ENCODE peak calls at places on chromosome 16, in nine cellular contexts. E is SK-N-SH, D is cardiac muscle cell, F is thyroid gland, A is tibial nerve, R is aorta, J is ascending aorta, O is AG04450, L is endodermal cell. S is an unnamed sample. For H3K9me3, the result is how much of the 10 kb centered on the place peaks cover.

GRCh38 chr16:70428178-70428998 is 10.5 kb downstream of the ST3GAL2 start:
- DNase-seq in E (peak), D (peak), F (peak), A (peak), R (peak), J (peak), O (peak), L (peak), S (peak)

GRCh38 chr16:30070490-30070889 is 4.9 kb downstream of the ALDOA start:
- DNase-seq in E (no peak), D (no peak), F (no peak), A (no peak), R (no peak), J (no peak), O (no peak), L (no peak), S (no peak)

GRCh38 chr16:56121156-56121500 is 70.2 kb upstream of the GNAO1 start:
- DNase-seq in E (no peak), D (no peak), F (no peak), A (no peak), R (no peak), J (no peak), O (no peak), L (no peak), S (no peak)

GRCh38 chr16:80009971-80010659 is 409.6 kb upstream of the MAF start:
- DNase-seq in E (no peak), D (no peak), F (no peak), A (no peak), R (no peak), J (no peak), O (no peak), L (no peak), S (no peak)

GRCh38 chr16:50666658-50667496 is 14.2 kb downstream of the SNX20 start:
- DNase-seq in E (no peak), D (no peak), F (no peak), A (no peak), R (no peak), J (no peak), O (no peak), L (peak), S (no peak)

GRCh38 chr16:50244140-50244503 is 22.2 kb upstream of the ADCY7 start:
- DNase-seq in E (no peak), D (no peak), F (no peak), A (no peak), R (no peak), J (no peak), O (no peak), L (no peak), S (no peak)

GRCh38 chr16:10684541-10685151 is 10.1 kb downstream of the TEKT5 start:
- DNase-seq in E (no peak), D (no peak), F (no peak), A (no peak), R (no peak), J (no peak), O (no peak), L (no peak), S (no peak)

GRCh38 chr16:239948-240277 is 5.3 kb downstream of the FAM234A start:
- DNase-seq in E (no peak), D (peak), F (no peak), A (no peak), R (no peak), J (no peak), O (no peak), L (no peak), S (no peak)

GRCh38 chr16:12600116-12600515 is 203.6 kb downstream of the CPPED1 start:
- DNase-seq in E (no peak), D (no peak), F (no peak), A (no peak), R (no peak), J (no peak), O (no peak), L (peak), S (no peak)

GRCh38 chr16:83878838-83879237 is 20.1 kb upstream of the MLYCD start:
- DNase-seq in E (peak), D (peak), F (no peak), A (no peak), R (no peak), J (no peak), O (peak), L (no peak), S (no peak)

GRCh38 chr16:69077251-69077650 is 28.2 kb upstream of the HAS3 start:
- DNase-seq in E (no peak), D (no peak), F (peak), A (no peak), R (no peak), J (no peak), O (no peak), L (no peak), S (no peak)

GRCh38 chr16:70380919-70381603 is 34.4 kb downstream of the DDX19A start:
- DNase-seq in E (peak), D (peak), F (peak), A (peak), R (peak), J (peak), O (peak), L (peak), S (peak)

GRCh38 chr16:88747588-88748301 is 37.3 kb downstream of the PIEZO1 start:
- DNase-seq in E (no peak), D (peak), F (no peak), A (no peak), R (no peak), J (no peak), O (no peak), L (peak), S (no peak)

GRCh38 chr16:77974883-77975282 is 47.5 kb upstream of the CLEC3A start:
- DNase-seq in E (no peak), D (no peak), F (no peak), A (no peak), R (no peak), J (no peak), O (no peak), L (peak), S (no peak)

GRCh38 chr16:31273676-31274075 is 13.9 kb downstream of the ITGAM start:
- DNase-seq in E (no peak), D (no peak), F (no peak), A (no peak), R (no peak), J (no peak), O (no peak), L (no peak), S (no peak)

GRCh38 chr16:59543641-59544040 is 809.5 kb upstream of the GOT2 start:
- DNase-seq in E (no peak), D (no peak), F (no peak), A (no peak), R (no peak), J (no peak), O (peak), L (no peak), S (no peak)

GRCh38 chr16:4364196-4365013 is 7.2 kb upstream of the VASN start:
- DNase-seq in E (no peak), D (no peak), F (no peak), A (no peak), R (peak), J (no peak), O (no peak), L (no peak), S (no peak)

GRCh38 chr16:56190903-56191806 is at the start of gene GNAO1:
- DNase-seq in E (peak), D (peak), F (peak), A (peak), R (peak), J (no peak), O (no peak), L (peak), S (peak)

GRCh38 chr16:84785843-84786538 is 33.8 kb upstream of the CRISPLD2 start:
- DNase-seq in E (peak), D (peak), F (peak), A (no peak), R (peak), J (no peak), O (no peak), L (no peak), S (no peak)

GRCh38 chr16:871562-872330 is 71.2 kb upstream of the GNG13 start:
- DNase-seq in E (no peak), D (no peak), F (no peak), A (no peak), R (peak), J (no peak), O (no peak), L (no peak), S (peak)

GRCh38 chr16:72068930-72069329 is 5.9 kb downstream of the HPR start:
- DNase-seq in E (no peak), D (no peak), F (no peak), A (no peak), R (no peak), J (no peak), O (no peak), L (no peak), S (no peak)

GRCh38 chr16:87407511-87408112 is 15.5 kb downstream of the MAP1LC3B start:
- DNase-seq in E (no peak), D (no peak), F (peak), A (no peak), R (no peak), J (no peak), O (no peak), L (peak), S (peak)

GRCh38 chr16:72783716-72784320 is 264.1 kb downstream of the ZFHX3 start:
- DNase-seq in E (no peak), D (peak), F (no peak), A (no peak), R (no peak), J (no peak), O (no peak), L (no peak), S (no peak)

GRCh38 chr16:31348578-31348977 is 6.4 kb upstream of the ITGAX start:
- DNase-seq in E (no peak), D (no peak), F (no peak), A (no peak), R (peak), J (no peak), O (no peak), L (no peak), S (no peak)

GRCh38 chr16:88285514-88285822 is 97.3 kb upstream of the ZNF469 start:
- DNase-seq in E (no peak), D (no peak), F (no peak), A (no peak), R (peak), J (no peak), O (no peak), L (no peak), S (no peak)

GRCh38 chr16:87297918-87298631 is 19.1 kb downstream of the C16orf95 start:
- DNase-seq in E (peak), D (peak), F (peak), A (no peak), R (no peak), J (no peak), O (no peak), L (peak), S (no peak)

GRCh38 chr16:14002416-14002815 is 68.7 kb upstream of the MRTFB start:
- DNase-seq in E (no peak), D (no peak), F (no peak), A (no peak), R (no peak), J (no peak), O (no peak), L (no peak), S (no peak)

GRCh38 chr16:17224859-17225258 is 245.9 kb downstream of the XYLT1 start:
- DNase-seq in E (no peak), D (peak), F (peak), A (peak), R (peak), J (peak), O (peak), L (no peak), S (peak)

GRCh38 chr16:50096791-50097190 is 31.0 kb downstream of the HEATR3 start:
- DNase-seq in E (peak), D (peak), F (no peak), A (no peak), R (no peak), J (no peak), O (peak), L (no peak), S (no peak)

GRCh38 chr16:54027126-54027922 is 259.3 kb downstream of the IRX3 start:
- DNase-seq in E (peak), D (peak), F (no peak), A (no peak), R (no peak), J (no peak), O (peak), L (no peak), S (no peak)

GRCh38 chr16:31860508-31860907 is 13.1 kb upstream of the ZNF267 start:
- DNase-seq in E (no peak), D (no peak), F (no peak), A (no peak), R (no peak), J (no peak), O (no peak), L (no peak), S (no peak)

GRCh38 chr16:62036101-62036806 is at the start of gene CDH8:
- DNase-seq in E (peak), D (no peak), F (no peak), A (no peak), R (peak), J (no peak), O (no peak), L (peak), S (no peak)

GRCh38 chr16:27242868-27243590 is 25.5 kb downstream of the NSMCE1 start:
- DNase-seq in E (no peak), D (peak), F (peak), A (no peak), R (peak), J (peak), O (peak), L (peak), S (peak)

GRCh38 chr16:27242398-27242797 is 26.2 kb downstream of the NSMCE1 start:
- DNase-seq in E (no peak), D (no peak), F (no peak), A (no peak), R (peak), J (no peak), O (no peak), L (peak), S (no peak)

GRCh38 chr16:27245276-27246231 is 23.0 kb downstream of the NSMCE1 start:
- DNase-seq in E (no peak), D (peak), F (peak), A (no peak), R (peak), J (no peak), O (no peak), L (peak), S (peak)

GRCh38 chr16:27244363-27244755 is 24.2 kb downstream of the NSMCE1 start:
- DNase-seq in E (no peak), D (no peak), F (no peak), A (no peak), R (no peak), J (no peak), O (no peak), L (no peak), S (no peak)

GRCh38 chr16:27243725-27244362 is 24.7 kb downstream of the NSMCE1 start:
- DNase-seq in E (no peak), D (no peak), F (no peak), A (no peak), R (no peak), J (no peak), O (no peak), L (peak), S (no peak)
- H3K4me3 ChIP-seq in E (no peak), D (no peak), F (no peak), A (no peak), R (no peak), J (no peak), O (no peak), L (no peak), S (no peak)

DNA sequence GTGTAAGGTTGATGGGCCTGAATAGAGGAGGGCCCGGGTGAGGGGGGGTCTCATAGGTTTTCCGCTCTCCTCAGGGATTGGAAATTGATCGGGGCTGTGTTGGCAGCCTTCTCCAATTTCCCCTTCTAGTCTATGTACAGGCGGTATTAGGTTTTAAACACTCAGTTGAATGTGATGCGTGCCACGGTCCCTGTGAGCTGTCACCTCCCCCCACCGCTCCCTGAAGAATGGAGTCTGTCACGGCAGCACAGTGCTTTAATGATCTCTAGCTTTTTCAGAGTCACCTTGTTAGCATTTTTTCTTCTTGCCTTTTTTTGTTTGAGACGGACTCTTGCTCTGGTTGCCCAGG is 800 bp downstream of the COX4I1 start:
- DNase-seq in E (no peak), D (no peak), F (no peak), A (no peak), R (no peak), J (no peak), O (no peak), L (no peak), S (no peak)
- H3K9me3 ChIP-seq in E (under half), D (under half), F (under half), A (under half), R (under half), J (under half), O (under half), L (under half), S (under half)

GRCh38 chr16:2715519-2715918 is 4.5 kb downstream of the PRSS27 start:
- DNase-seq in E (no peak), D (peak), F (peak), A (no peak), R (peak), J (no peak), O (no peak), L (peak), S (peak)
- H3K4me3 ChIP-seq in E (no peak), D (no peak), F (no peak), A (no peak), R (no peak), J (no peak), O (peak), L (no peak), S (no peak)

DNA sequence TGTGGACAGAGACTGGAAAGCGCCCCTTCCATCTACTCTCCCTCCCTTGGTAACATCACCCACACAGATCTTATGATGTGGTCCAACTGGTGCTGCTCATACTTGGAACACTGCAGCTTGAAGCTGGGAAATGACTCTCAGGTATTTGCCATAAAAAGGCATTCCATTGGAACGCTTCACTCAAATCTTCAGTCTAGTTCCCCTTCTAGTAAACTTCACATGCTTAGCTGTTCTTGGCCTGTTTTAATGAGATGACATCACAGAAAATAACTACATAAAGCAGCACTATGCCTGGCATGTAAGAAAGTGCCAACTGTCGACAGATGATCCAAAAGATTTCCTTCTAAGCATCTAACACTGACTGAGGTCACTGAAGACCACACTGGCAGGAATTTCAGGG is 9.3 kb downstream of the ZNF263 start:
- DNase-seq in E (no peak), D (no peak), F (no peak), A (no peak), R (no peak), J (no peak), O (no peak), L (no peak), S (no peak)
- H3K9me3 ChIP-seq in E (under half), D (under half), F (under half), A (under half), R (under half), J (half or more), O (half or more), L (half or more), S (half or more)

DNA sequence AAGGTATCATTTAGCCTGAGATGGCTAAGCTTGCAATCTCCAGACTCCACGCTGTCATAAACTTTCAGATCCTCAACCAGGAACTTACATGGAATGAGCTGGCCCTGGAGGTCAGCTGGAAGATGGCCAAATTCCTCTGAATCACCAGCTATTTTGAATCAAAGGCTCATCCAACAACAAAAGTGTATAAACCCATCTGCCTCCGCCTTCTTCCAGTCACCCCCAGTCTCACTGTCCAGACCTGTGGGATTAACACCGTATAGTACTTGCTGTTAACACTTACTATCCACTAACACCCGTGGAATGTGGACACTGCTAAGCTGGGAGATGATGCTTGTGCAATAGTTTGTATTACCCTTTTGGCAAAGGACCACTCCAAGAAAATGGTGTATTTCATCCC is 1.9 kb upstream of the LCMT1 start:
- DNase-seq in E (no peak), D (peak), F (peak), A (no peak), R (peak), J (no peak), O (peak), L (no peak), S (peak)
- H3K4me3 ChIP-seq in E (no peak), D (no peak), F (no peak), A (no peak), R (no peak), J (no peak), O (no peak), L (no peak), S (peak)

DNA sequence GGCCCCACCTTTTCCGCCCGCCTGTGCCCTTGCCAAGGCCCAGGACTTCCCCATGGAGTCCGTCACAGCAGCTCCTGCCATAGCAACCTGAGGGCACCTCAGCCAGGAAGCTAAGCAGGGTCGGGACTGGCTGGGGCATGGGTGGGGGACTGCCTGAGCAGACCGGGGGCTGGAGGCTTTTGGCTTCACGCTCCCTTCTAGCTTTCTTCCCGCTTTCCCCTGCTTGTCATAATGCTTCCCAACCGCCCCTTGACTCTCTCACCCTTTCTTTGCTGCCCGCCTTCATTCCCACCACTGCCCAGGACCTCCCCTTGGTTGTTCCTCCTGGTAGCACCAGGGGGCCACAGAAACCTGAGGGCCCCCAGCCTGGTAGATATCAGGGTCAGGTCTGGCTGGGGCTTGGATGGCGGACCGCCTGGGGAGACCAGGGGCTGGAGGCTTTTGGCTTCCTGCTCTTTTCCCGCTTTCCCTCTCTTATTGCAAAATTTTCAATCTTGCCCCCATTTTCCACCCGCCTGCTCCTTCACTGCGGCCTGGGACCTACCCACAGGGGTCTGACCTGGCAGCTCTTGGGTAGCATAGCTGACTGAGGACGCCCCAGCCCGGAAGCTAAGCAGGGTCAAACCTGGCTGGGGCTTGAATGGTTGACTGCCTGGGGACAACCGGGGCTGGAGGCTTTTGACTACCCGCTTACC is 2287.7 kb downstream of the TP53TG3F start:
- DNase-seq in E (no peak), D (no peak), F (no peak), A (no peak), R (no peak), J (no peak), O (no peak), L (no peak), S (no peak)
- H3K9me3 ChIP-seq in E (under half), D (under half), F (under half), A (under half), R (under half), J (under half), O (half or more), L (under half), S (under half)

DNA sequence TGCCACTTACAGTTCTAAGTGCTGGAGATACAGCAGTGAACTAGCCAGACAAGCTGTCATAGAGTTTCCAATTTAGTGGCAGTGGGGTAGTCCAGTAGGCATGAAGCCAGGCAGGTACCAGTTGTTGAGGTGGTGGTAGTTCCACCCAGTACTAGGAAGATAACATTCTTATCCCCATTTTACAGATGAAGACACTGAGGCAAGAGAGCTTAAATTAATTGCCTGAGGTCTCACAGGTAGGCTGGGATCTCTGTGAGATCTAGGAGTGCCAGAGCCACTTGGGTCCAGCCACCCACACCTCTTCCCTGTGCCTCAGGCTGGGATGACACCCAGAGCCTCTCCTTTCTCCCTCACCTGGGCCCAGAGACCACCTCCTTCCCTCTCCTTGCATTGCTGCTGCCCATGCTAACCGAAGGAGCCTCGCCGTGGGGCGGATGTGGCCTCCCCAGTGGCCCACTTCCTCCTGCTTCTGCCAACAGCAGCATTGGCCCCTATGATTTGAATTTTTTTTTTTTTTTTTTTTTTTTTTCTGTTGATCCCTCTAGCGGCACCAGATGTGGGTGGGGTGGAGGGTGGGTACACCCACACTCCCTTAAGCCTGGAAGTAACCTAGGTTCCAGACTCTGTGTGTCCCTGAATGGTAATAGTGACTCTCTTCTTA is 114.0 kb downstream of the PRKCB start:
- DNase-seq in E (no peak), D (no peak), F (peak), A (no peak), R (peak), J (no peak), O (no peak), L (no peak), S (no peak)
- H3K4me3 ChIP-seq in E (no peak), D (no peak), F (no peak), A (no peak), R (no peak), J (no peak), O (no peak), L (no peak), S (no peak)

S was measured in psoas muscle.